ENCODE peak calls at places on chromosome 9, in seven cellular contexts. R is COR-L47, A is HS-27A, O is Right ventricle myocardium superior, J is small intestine, W is mucosa of gallbladder, H is substantia nigra. B is an unnamed sample.

GRCh38 chr9:113452206-113452605 is 11.3 kb upstream of the RGS3 start:
- DNase-seq in R (no peak), A (no peak), O (no peak), J (no peak), W (no peak), H (no peak), B (no peak)

GRCh38 chr9:27394826-27395201 is 97.9 kb upstream of the EQTN start:
- DNase-seq in R (no peak), A (no peak), O (no peak), J (no peak), W (no peak), H (no peak), B (no peak)

GRCh38 chr9:136433043-136433715 is 6.5 kb downstream of the INPP5E start:
- DNase-seq in R (no peak), A (no peak), O (no peak), J (no peak), W (no peak), H (no peak), B (no peak)

GRCh38 chr9:121310571-121310970 is 42.6 kb downstream of the GSN start:
- DNase-seq in R (no peak), A (no peak), O (peak; percentile 39), J (no peak), W (no peak), H (no peak), B (no peak)

GRCh38 chr9:98146101-98146991 is 27.3 kb upstream of the TRIM14 start:
- DNase-seq in R (no peak), A (no peak), O (peak; percentile 71), J (peak; percentile 99), W (peak; percentile 95), H (no peak), B (no peak)

GRCh38 chr9:127122176-127123151 is at the start of gene ANGPTL2:
- DNase-seq in R (peak; percentile 84), A (peak; percentile 51), O (peak; percentile 95), J (peak; percentile 20), W (peak; percentile 83), H (peak; percentile 88), B (peak; percentile 43)

GRCh38 chr9:120617637-120617979 is 37.6 kb upstream of the CDK5RAP2 start:
- DNase-seq in R (no peak), A (no peak), O (no peak), J (no peak), W (no peak), H (no peak), B (no peak)

GRCh38 chr9:121861501-121862180 is 210.2 kb downstream of the DAB2IP start:
- DNase-seq in R (no peak), A (no peak), O (peak; percentile 61), J (peak; percentile 14), W (peak; percentile 27), H (peak; percentile 15), B (peak; percentile 22)